ENCODE peak calls at places on chromosome 17, in seven cellular contexts. H, K, I, F, T, U and Y are unnamed samples.

GRCh38 chr17:42459256-42459982 is 741 bp downstream of the ATP6V0A1 start:
- DNase-seq in H (peak; percentile 70), K (no peak), I (peak; percentile 70), F (peak; percentile 53), T (peak; percentile 42), U (no peak), Y (no peak)

GRCh38 chr17:59425085-59425901 is 93.8 kb downstream of the YPEL2 start:
- DNase-seq in H (no peak), K (no peak), I (peak; percentile 26), F (peak; percentile 82), T (peak; percentile 44), U (no peak), Y (no peak)

GRCh38 chr17:38728290-38728831 is 1.8 kb upstream of the CISD3 start:
- DNase-seq in H (no peak), K (no peak), I (no peak), F (no peak), T (no peak), U (peak; percentile 70), Y (no peak)

GRCh38 chr17:58329035-58329807 is 626 bp upstream of the TSPOAP1 start:
- DNase-seq in H (no peak), K (no peak), I (no peak), F (no peak), T (no peak), U (no peak), Y (peak; percentile 97)

GRCh38 chr17:65535777-65536572 is 25.5 kb downstream of the AXIN2 start:
- DNase-seq in H (no peak), K (no peak), I (no peak), F (peak; percentile 62), T (no peak), U (no peak), Y (no peak)

GRCh38 chr17:82590216-82590615 is 58.0 kb downstream of the WDR45B start:
- DNase-seq in H (no peak), K (no peak), I (no peak), F (no peak), T (no peak), U (peak; percentile 16), Y (no peak)

GRCh38 chr17:41521574-41522261 is 3.0 kb upstream of the KRT15 start:
- DNase-seq in H (peak; percentile 86), K (peak; percentile 44), I (peak; percentile 92), F (peak; percentile 73), T (no peak), U (peak; percentile 50), Y (no peak)

GRCh38 chr17:28474035-28474640 is 694 bp downstream of the SLC13A2 start:
- DNase-seq in H (no peak), K (no peak), I (no peak), F (no peak), T (no peak), U (no peak), Y (no peak)

GRCh38 chr17:75950850-75951554 is 10.2 kb upstream of the FBF1 start:
- DNase-seq in H (no peak), K (no peak), I (peak; percentile 61), F (peak; percentile 31), T (no peak), U (no peak), Y (no peak)

GRCh38 chr17:79721993-79722671 is 8.6 kb upstream of the ENPP7 start:
- DNase-seq in H (no peak), K (no peak), I (no peak), F (no peak), T (no peak), U (peak; percentile 42), Y (no peak)

GRCh38 chr17:17001076-17001777 is 29.3 kb upstream of the TNFRSF13B start:
- DNase-seq in H (no peak), K (no peak), I (no peak), F (no peak), T (no peak), U (peak; percentile 39), Y (no peak)

GRCh38 chr17:20187049-20187448 is 177.9 kb downstream of the SPECC1 start:
- DNase-seq in H (no peak), K (no peak), I (peak; percentile 89), F (peak; percentile 52), T (no peak), U (no peak), Y (no peak)

GRCh38 chr17:34156741-34157589 is 98.1 kb upstream of the CCL2 start:
- DNase-seq in H (no peak), K (no peak), I (no peak), F (no peak), T (no peak), U (peak; percentile 60), Y (no peak)

GRCh38 chr17:7328840-7329359 is at the start of gene NEURL4:
- DNase-seq in H (peak; percentile 43), K (no peak), I (no peak), F (no peak), T (no peak), U (no peak), Y (no peak)

GRCh38 chr17:7327501-7327900 is 1.6 kb downstream of the NEURL4 start:
- DNase-seq in H (no peak), K (no peak), I (no peak), F (no peak), T (no peak), U (peak; percentile 69), Y (no peak)

GRCh38 chr17:7327056-7327455 is 2.1 kb downstream of the NEURL4 start:
- DNase-seq in H (no peak), K (no peak), I (no peak), F (no peak), T (no peak), U (peak; percentile 64), Y (no peak)

GRCh38 chr17:7329360-7330098 is 394 bp upstream of the NEURL4 start:
- DNase-seq in H (peak; percentile 99), K (peak; percentile 98), I (peak; percentile 100), F (peak; percentile 100), T (peak; percentile 99), U (peak; percentile 99), Y (peak; percentile 99)

GRCh38 chr17:7328009-7328408 is 1.1 kb downstream of the NEURL4 start:
- DNase-seq in H (no peak), K (no peak), I (no peak), F (no peak), T (no peak), U (no peak), Y (no peak)
- H3K4me3 ChIP-seq in H (no peak overlapping the region), K (peak overlapping the region; percentile 88), I (peak overlapping the region; percentile 54), F (peak overlapping the region; percentile 97), T (peak overlapping the region; percentile 95), U (peak overlapping the region; percentile 98), Y (peak overlapping the region; percentile 65)

DNA sequence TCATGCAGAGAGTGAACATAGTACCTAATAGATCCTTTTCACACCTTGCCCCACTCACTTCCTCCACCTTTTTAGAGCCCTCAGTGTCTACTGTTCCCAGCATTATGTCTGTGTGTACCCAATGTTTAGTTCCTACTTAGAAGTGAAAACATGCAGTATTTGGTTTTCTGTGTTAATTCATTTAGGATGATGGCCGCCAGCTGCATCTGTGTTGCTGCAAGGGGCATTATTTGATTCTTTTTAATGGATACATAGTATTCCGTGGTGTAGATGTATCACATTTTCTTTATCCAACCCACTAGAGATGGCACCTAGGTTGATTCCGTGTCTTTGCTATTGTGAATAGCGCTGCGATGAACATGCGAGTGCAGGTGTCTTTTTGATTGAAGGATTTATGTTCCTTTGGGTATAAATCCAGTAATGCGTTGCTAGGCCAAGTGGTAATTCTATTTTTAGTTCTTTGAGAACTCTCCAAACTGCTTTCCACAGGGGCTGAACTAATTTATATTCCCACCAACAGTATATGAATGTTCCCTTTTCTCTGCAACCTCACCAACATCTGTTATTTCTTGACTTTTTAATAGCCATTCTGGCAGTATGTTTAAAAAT is 47.1 kb downstream of the HLF start:
- DNase-seq in H (no peak), K (no peak), I (no peak), F (no peak), T (no peak), U (no peak), Y (no peak)
- TF ChIP-seq CTCF in H (no peak), K (no peak), I (no peak), F (no peak), T (no peak), U (no peak), Y (no peak)

DNA sequence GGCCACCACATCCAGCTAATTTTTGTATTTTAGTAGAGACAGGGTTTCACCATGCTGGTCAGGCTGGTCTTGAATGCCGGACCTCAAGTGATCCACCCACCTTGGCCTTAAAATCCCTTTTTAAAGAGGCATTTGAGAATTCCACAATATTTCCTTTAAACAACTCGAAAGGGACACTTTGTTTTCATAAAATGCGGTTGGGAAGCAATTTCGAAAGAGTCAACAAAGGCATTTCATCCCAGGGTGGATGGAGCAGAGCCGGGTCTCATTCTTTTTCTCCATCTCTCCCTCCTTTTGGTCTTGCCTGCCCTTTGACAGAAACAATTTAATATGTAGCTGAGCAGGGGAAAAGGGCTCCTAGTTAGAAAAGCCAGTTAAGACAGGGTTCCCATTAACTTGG is 13.5 kb upstream of the COG1 start:
- DNase-seq in H (no peak), K (no peak), I (no peak), F (no peak), T (no peak), U (no peak), Y (no peak)
- H3K4me3 ChIP-seq in H (no peak overlapping the region), K (no peak overlapping the region), I (no peak overlapping the region), F (no peak overlapping the region), T (no peak overlapping the region), U (no peak overlapping the region), Y (no peak overlapping the region)

GRCh38 chr17:31561469-31562412 is 170.3 kb downstream of the RAB11FIP4 start:
- DNase-seq in H (no peak), K (no peak), I (peak; percentile 78), F (peak; percentile 60), T (peak; percentile 52), U (no peak), Y (no peak)

GRCh38 chr17:31562447-31562846 is 171.0 kb downstream of the RAB11FIP4 start:
- DNase-seq in H (no peak), K (no peak), I (no peak), F (no peak), T (no peak), U (no peak), Y (no peak)

GRCh38 chr17:31558748-31559646 is 167.5 kb downstream of the RAB11FIP4 start:
- DNase-seq in H (peak; percentile 77), K (no peak), I (peak; percentile 76), F (peak; percentile 77), T (peak; percentile 83), U (peak; percentile 89), Y (no peak)

GRCh38 chr17:31560836-31561235 is 169.4 kb downstream of the RAB11FIP4 start:
- DNase-seq in H (no peak), K (no peak), I (peak; percentile 49), F (peak; percentile 25), T (no peak), U (no peak), Y (no peak)

DNA sequence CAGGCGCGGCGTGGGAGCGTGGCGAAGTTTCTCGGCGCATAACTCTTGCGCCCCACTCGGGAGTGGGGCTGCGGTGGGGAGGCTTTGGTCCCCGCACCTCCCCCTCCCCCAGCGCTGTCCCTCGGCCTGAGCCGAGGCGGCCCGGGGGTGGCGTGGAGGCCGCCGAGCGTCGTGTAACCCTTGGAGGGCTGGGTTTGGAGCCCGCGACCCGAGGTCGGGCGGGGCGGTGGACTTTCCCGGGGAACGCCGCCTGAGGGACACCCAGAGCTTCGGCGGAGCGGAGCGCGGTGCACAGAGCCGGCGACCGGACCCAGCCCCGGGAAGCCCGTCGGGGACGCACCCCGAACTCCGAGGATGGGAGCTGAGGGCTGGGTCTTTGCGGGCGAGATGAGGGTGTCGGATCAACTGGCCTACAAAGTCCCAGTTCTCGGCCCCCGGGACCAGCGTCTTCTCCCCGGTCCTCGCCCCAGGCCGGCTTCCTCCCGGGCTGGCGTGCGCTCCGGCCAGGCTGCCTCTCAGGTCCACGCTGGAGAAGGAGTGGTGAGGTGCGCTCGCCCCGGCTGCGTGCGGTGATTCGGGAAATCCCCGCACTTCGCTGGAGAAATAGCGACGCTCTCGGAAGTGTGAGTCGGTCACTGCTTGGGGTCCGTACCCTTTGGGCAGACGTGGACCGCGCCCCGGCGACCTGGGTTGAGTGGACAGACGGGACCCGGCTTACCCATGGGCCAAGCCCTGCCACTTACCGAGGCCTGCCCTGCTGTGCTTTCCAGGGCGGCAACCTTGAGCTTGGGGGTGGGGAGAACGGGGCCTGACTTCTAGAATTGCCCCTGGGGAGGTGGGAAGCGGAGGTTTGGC is 168.4 kb downstream of the RAB11FIP4 start:
- DNase-seq in H (no peak), K (no peak), I (no peak), F (no peak), T (peak; percentile 37), U (peak; percentile 82), Y (no peak)
- TF ChIP-seq CTCF in H (no peak), K (no peak), I (no peak), F (no peak), T (no peak), U (no peak), Y (no peak)